ENCODE peak calls at places on chromosomes 6 and 20, in five cellular contexts. P is lower leg skin, T is GM06990, G is A549, V is LNCaP clone FGC. X is an unnamed sample.

GRCh38 chr20:32497589-32498224 is 87.4 kb downstream of the NOL4L start:
- DNase-seq in P (no peak), T (no peak), G (no peak), V (no peak), X (no peak)

GRCh38 chr20:41903614-41904013 is 285.4 kb upstream of the CHD6 start:
- DNase-seq in P (no peak), T (no peak), G (no peak), V (no peak), X (no peak)

GRCh38 chr6:125197795-125198269 is 44.3 kb downstream of the TPD52L1 start:
- DNase-seq in P (no peak), T (no peak), G (peak), V (peak), X (no peak)

GRCh38 chr20:47540443-47541354 is 39.0 kb downstream of the NCOA3 start:
- DNase-seq in P (no peak), T (no peak), G (peak), V (peak), X (no peak)

GRCh38 chr6:11277275-11278206 is 45.1 kb upstream of the NEDD9 start:
- DNase-seq in P (no peak), T (peak), G (peak), V (no peak), X (peak)

GRCh38 chr6:134021396-134022122 is 30.9 kb downstream of the SLC2A12 start:
- DNase-seq in P (no peak), T (peak), G (no peak), V (no peak), X (no peak)

GRCh38 chr6:117506180-117506835 is 23.8 kb downstream of the DCBLD1 start:
- DNase-seq in P (no peak), T (no peak), G (peak), V (no peak), X (no peak)

GRCh38 chr6:7424967-7425807 is 35.6 kb downstream of the RIOK1 start:
- DNase-seq in P (no peak), T (no peak), G (peak), V (no peak), X (peak)

GRCh38 chr6:118709859-118710350 is 58.5 kb upstream of the CEP85L start:
- DNase-seq in P (no peak), T (peak), G (peak), V (no peak), X (peak)

DNA sequence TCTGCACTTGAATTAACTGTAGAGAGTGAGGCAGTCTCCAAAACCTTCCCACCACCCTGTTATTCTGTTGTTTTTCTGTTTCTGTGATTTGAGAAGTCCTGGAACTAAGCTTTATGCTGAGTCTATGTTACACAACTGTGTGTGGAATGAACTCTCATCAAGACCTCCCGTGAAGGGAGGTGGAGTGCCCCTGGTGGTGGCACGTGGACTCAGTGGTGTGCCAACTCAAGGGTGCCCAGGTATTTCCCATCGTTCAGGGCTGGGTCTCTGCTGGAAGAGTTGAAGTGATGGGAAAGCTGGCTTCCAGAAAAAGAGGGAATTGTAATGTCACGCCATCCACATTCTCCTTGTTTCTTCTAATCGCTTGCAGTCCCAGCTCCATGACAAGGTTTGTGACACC is 374.2 kb downstream of the SMOC2 start:
- DNase-seq in P (no peak), T (no peak), G (no peak), V (no peak), X (no peak)
- TF ChIP-seq CTCF in P (no peak), T (no peak), G (no peak), V (peak), X (no peak)

DNA sequence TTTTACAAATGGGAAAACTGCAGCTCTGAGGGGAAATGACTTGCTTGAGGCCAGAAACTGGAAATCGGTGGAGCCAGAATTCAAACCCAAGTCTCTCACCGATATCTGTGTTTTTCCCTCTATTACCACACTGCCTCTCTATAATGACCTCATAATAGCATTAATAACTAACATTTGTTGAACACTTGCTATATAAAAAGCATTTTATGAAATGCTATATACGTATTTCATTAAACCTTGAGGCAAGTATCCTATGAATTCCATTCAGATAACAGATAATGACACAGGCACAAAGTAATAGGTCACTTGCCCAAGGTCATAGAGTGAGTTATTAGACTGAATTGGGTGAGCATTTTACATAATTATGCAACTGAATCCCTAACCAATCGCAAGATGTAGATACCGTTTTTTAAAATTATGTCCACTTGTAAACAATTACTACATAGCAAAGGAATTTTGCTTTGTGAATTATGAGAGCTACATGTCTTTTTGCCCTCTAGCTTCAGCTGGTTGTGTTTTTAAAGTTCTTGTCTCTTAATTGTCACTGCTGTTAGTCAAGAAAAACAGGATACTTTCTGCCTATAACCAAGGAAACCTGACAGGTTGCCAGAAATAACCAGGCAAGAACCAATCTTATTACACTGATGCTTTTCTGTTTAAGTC is 4.7 kb downstream of the DSN1 start:
- DNase-seq in P (no peak), T (no peak), G (no peak), V (peak), X (no peak)
- H3K4me3 ChIP-seq in P (no peak), T (no peak), G (no peak), V (no peak), X (no peak)

DNA sequence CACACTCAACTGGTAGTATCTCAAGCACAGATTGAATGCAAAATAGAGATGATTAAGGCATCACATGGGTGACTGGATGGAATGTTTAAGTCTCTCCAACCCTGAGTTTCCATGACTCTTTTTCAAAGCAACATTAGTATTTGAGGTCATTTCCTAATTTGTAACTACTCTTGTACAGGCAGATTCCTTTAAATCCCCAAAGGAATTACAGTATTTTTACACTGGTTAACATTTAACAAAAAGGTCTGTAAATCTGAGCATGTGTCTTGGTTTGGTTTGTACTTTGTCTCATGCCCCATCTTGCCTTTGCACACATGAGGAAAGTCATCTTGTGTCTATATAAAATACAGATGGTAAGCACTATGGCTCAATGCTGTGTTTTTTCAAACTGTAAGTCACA is 15.1 kb downstream of the RMND1 start:
- DNase-seq in P (no peak), T (no peak), G (peak), V (no peak), X (no peak)
- TF ChIP-seq CTCF in P (no peak), T (no peak), G (no peak), V (no peak), X (no peak)

GRCh38 chr6:136466789-136467585 is 83.2 kb downstream of the MAP7 start:
- DNase-seq in P (no peak), T (no peak), G (no peak), V (no peak), X (no peak)

GRCh38 chr6:136471372-136471771 is 78.8 kb downstream of the MAP7 start:
- DNase-seq in P (no peak), T (no peak), G (no peak), V (no peak), X (no peak)

GRCh38 chr6:136469154-136469553 is 81.1 kb downstream of the MAP7 start:
- DNase-seq in P (no peak), T (no peak), G (no peak), V (no peak), X (no peak)

GRCh38 chr6:136470044-136470443 is 80.2 kb downstream of the MAP7 start:
- DNase-seq in P (no peak), T (no peak), G (no peak), V (no peak), X (no peak)

GRCh38 chr6:136468711-136469110 is 81.5 kb downstream of the MAP7 start:
- DNase-seq in P (no peak), T (no peak), G (no peak), V (no peak), X (no peak)
- H3K4me3 ChIP-seq in P (no peak), T (no peak), G (no peak), V (no peak), X (no peak)

DNA sequence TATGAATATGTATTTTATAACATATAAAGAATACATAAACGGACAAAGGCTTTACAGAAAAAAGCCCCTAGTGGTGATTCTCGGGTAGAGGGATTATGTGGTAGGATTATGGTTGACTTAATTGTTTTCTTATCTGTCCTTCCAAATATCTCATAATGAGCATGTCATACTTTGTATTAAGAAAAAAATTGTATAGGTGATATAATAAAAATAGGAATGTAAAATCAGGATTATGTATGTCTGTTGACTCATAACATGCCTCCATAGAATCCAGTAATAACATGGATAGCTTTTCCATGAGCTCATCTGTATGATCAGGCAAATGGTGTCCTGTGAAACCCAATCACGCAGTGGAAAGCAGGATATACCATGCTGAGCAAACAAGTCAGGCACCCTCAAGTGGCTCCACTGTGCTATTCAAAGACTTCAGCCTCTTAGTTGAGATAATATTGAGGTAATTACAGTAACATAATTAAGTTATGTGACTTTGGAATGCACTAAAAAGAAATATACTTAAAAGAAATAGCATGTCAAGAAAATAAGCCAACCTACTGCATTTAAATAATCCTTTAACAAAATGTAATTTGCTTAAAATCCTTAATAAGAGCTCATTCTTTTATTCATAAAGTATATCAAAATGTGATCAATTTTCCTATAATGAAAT is 39.6 kb upstream of the PRELID3B start:
- DNase-seq in P (no peak), T (no peak), G (peak), V (no peak), X (peak)
- TF ChIP-seq CTCF in P (no peak), T (peak), G (peak), V (no peak), X (peak)

GRCh38 chr20:5863040-5863811 is 87.1 kb downstream of the TRMT6 start:
- DNase-seq in P (no peak), T (no peak), G (no peak), V (no peak), X (no peak)

GRCh38 chr20:5865604-5866003 is 84.7 kb downstream of the TRMT6 start:
- DNase-seq in P (no peak), T (no peak), G (no peak), V (no peak), X (no peak)

GRCh38 chr20:5862703-5863039 is 87.7 kb downstream of the TRMT6 start:
- DNase-seq in P (no peak), T (no peak), G (no peak), V (no peak), X (no peak)

GRCh38 chr20:5864428-5864827 is 85.9 kb downstream of the TRMT6 start:
- DNase-seq in P (no peak), T (no peak), G (no peak), V (no peak), X (no peak)

DNA sequence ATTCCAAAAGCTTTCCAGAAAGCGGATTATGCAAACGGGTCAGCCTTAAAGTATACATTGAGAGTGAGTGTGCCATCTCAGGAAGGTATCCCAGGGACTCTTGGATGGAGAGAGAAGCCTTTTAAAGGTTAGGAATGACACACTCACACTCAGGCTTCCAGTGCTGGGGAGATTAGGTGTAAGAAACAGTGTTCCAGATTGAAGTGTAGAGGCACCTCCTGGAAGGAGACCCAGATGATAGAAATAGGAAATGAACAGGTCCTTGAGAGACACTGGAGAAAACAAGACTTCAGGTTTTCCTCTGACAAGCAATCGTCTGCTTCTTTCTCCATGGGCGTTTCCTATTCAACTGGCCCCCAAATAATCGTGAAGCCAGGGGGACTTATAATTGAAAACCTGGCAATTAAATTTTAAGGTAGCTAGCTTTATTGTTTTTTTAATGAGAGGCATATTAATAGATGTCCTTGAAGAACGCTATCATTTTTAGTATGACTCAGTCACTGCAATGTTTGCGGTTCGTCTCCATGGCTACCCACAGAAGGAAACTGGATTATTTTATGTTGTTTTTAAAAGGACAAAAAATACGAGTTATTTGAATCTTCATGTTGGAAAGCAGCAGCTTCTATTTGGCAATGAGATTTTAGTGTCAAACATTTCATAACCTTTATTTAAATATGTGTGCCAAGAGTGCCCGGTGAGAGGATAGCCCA is 85.3 kb downstream of the TRMT6 start:
- DNase-seq in P (no peak), T (no peak), G (peak), V (no peak), X (no peak)
- H3K4me3 ChIP-seq in P (no peak), T (no peak), G (no peak), V (no peak), X (no peak)

GRCh38 chr20:58852559-58853271 is at the start of gene GNAS:
- DNase-seq in P (no peak), T (peak), G (peak), V (no peak), X (peak)
- TF ChIP-seq CTCF in P (no peak), T (peak), G (peak), V (peak), X (peak)

DNA sequence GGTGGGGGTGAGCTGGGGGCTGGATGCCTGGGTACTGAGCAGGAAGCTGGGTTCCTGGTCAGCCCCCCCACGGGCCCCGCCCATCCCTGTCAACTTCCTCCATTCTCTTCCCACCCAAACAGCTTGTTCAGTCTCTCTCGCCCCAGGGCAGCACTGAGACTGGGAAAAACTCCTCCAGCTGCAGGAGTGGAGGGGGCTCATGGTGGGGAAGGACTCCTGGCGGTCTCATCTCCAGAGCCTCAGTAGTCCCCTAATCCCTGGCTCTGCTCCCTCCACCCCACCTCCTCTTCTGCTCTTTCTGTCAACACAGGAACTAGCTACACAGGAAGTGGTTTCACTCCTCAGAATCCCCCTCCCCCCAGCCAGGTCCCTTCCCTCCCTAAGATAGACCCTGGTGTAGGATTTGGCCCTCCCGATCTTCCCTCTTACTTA is at the start of gene GPSM3:
- DNase-seq in P (no peak), T (peak), G (no peak), V (no peak), X (peak)
- H3K4me3 ChIP-seq in P (no peak), T (peak), G (no peak), V (no peak), X (peak)

GRCh38 chr20:7375905-7376304 is 564.4 kb downstream of the HAO1 start:
- DNase-seq in P (no peak), T (no peak), G (peak), V (no peak), X (peak)
- TF ChIP-seq CTCF in P (no peak), T (peak), G (peak), V (peak), X (peak)

GRCh38 chr6:686528-686927 is 6.4 kb downstream of the EXOC2 start:
- DNase-seq in P (no peak), T (no peak), G (no peak), V (no peak), X (no peak)

GRCh38 chr6:680204-680603 is 12.7 kb downstream of the EXOC2 start:
- DNase-seq in P (no peak), T (no peak), G (no peak), V (no peak), X (no peak)

GRCh38 chr6:680666-681374 is 12.1 kb downstream of the EXOC2 start:
- DNase-seq in P (no peak), T (no peak), G (no peak), V (no peak), X (no peak)

GRCh38 chr6:684831-685636 is 7.9 kb downstream of the EXOC2 start:
- DNase-seq in P (no peak), T (peak), G (no peak), V (no peak), X (peak)

GRCh38 chr6:683742-684440 is 9.0 kb downstream of the EXOC2 start:
- DNase-seq in P (no peak), T (no peak), G (no peak), V (no peak), X (no peak)
- H3K4me3 ChIP-seq in P (no peak), T (no peak), G (no peak), V (no peak), X (no peak)